ENCODE peak calls at places on chromosomes 13 and 19, in nine cellular contexts. Y is activated B cell treated with CpG ODN at 0.5 μM for 24 hours, A is HFFc6, F is NCI-H1092, Q is NCI-H1694, K is retina, D is dermis blood vessel endothelial cell, X is progenitor cell of endocrine pancreas, G is neural crest cell. T is an unnamed sample.
A peak's percentile ranks its signal among the peaks of the same experiment; 100 is the strongest.

GRCh38 chr19:2981898-2982297 is 4.5 kb downstream of the TLE6 start:
- DNase-seq in A (no peak), Q (no peak), K (no peak), F (no peak), D (no peak), X (no peak), Y (no peak), G (no peak), T (no peak)

GRCh38 chr13:48621056-48621455 is 32.7 kb upstream of the CYSLTR2 start:
- DNase-seq in F (no peak), G (no peak), D (no peak), A (no peak), K (no peak), Y (no peak), X (no peak), Q (no peak), T (no peak)

GRCh38 chr13:33119886-33120543 is 103.8 kb downstream of the KL start:
- DNase-seq in K (no peak), F (no peak), A (peak; percentile 81), Q (no peak), G (no peak), D (no peak), Y (no peak), X (no peak), T (no peak)

GRCh38 chr19:13906525-13906904 is 514 bp downstream of the CC2D1A start:
- DNase-seq in G (no peak), D (no peak), A (no peak), F (no peak), Y (no peak), X (no peak), K (no peak), Q (no peak), T (no peak)

GRCh38 chr19:12987781-12988180 is 7.5 kb upstream of the NFIX start:
- DNase-seq in Y (no peak), D (no peak), F (no peak), Q (no peak), A (no peak), X (no peak), K (no peak), G (no peak), T (no peak)

GRCh38 chr19:39110263-39110967 is 15.2 kb upstream of the PAK4 start:
- DNase-seq in K (peak; percentile 72), Y (peak; percentile 66), X (peak; percentile 47), D (peak; percentile 61), A (no peak), G (peak; percentile 54), Q (peak; percentile 50), F (no peak), T (peak; percentile 38)

GRCh38 chr13:105969761-105970160 is 565.7 kb downstream of the EFNB2 start:
- DNase-seq in D (no peak), A (peak; percentile 8), X (no peak), K (no peak), G (no peak), F (no peak), Q (no peak), Y (no peak), T (peak; percentile 92)

GRCh38 chr13:33322474-33322827 is 36.9 kb upstream of the STARD13 start:
- DNase-seq in Y (no peak), X (no peak), Q (no peak), A (peak; percentile 71), K (no peak), G (no peak), F (no peak), D (no peak), T (no peak)

GRCh38 chr19:10421240-10421948 is 1.1 kb downstream of the PDE4A start:
- DNase-seq in Q (no peak), K (no peak), F (no peak), G (no peak), Y (no peak), A (no peak), X (no peak), D (no peak), T (no peak)

GRCh38 chr13:40230833-40231266 is 435.6 kb downstream of the FOXO1 start:
- DNase-seq in Q (no peak), A (no peak), K (peak; percentile 46), D (peak; percentile 77), F (no peak), X (no peak), G (no peak), Y (no peak), T (peak; percentile 8)

GRCh38 chr13:82672248-82672647 is 1210.0 kb downstream of the SLITRK1 start:
- DNase-seq in K (no peak), X (no peak), G (no peak), Y (no peak), A (no peak), F (no peak), D (no peak), Q (no peak), T (no peak)

T was measured in ACHN.